ENCODE peak calls at places on chromosomes 3 and 15, in four cellular contexts. One of them, this sample, is unnamed.
A peak's percentile ranks its signal among the peaks of the same experiment; 100 is the strongest.

GRCh38 chr3:42658771-42659390 is 5.4 kb downstream of the ZBTB47 start:
- DNase-seq in CD4-positive, alpha-beta T cell: no peak
- DNase-seq in adrenal gland: peak; percentile 9
- DNase-seq in H9: no peak
- DNase-seq in this sample: no peak

GRCh38 chr3:44100298-44100695 is 141.4 kb upstream of the TOPAZ1 start:
- DNase-seq in CD4-positive, alpha-beta T cell: no peak
- DNase-seq in adrenal gland: no peak
- DNase-seq in H9: no peak
- DNase-seq in this sample: no peak

GRCh38 chr3:56144792-56145191 is 323.5 kb downstream of the ERC2 start:
- DNase-seq in CD4-positive, alpha-beta T cell: no peak
- DNase-seq in adrenal gland: no peak
- DNase-seq in H9: no peak
- DNase-seq in this sample: no peak

GRCh38 chr15:67101981-67102929 is 36.9 kb downstream of the SMAD3 start:
- DNase-seq in CD4-positive, alpha-beta T cell: peak; percentile 56
- DNase-seq in adrenal gland: no peak
- DNase-seq in H9: no peak
- DNase-seq in this sample: peak; percentile 34

GRCh38 chr3:39141211-39141995 is 12.0 kb downstream of the CSRNP1 start:
- DNase-seq in CD4-positive, alpha-beta T cell: no peak
- DNase-seq in adrenal gland: peak; percentile 67
- DNase-seq in H9: peak; percentile 20
- DNase-seq in this sample: peak; percentile 89

GRCh38 chr3:133301194-133301593 is 98.7 kb upstream of the BFSP2 start:
- DNase-seq in CD4-positive, alpha-beta T cell: no peak
- DNase-seq in adrenal gland: no peak
- DNase-seq in H9: no peak
- DNase-seq in this sample: no peak

GRCh38 chr15:48965972-48966371 is 2.3 kb upstream of the SHC4 start:
- DNase-seq in CD4-positive, alpha-beta T cell: no peak
- DNase-seq in adrenal gland: no peak
- DNase-seq in H9: no peak
- DNase-seq in this sample: no peak

GRCh38 chr15:88788816-88789215 is 14.4 kb upstream of the ACAN start:
- DNase-seq in CD4-positive, alpha-beta T cell: no peak
- DNase-seq in adrenal gland: no peak
- DNase-seq in H9: no peak
- DNase-seq in this sample: no peak

GRCh38 chr15:45205192-45205591 is 17.4 kb upstream of the SHF start:
- DNase-seq in CD4-positive, alpha-beta T cell: peak; percentile 55
- DNase-seq in adrenal gland: peak; percentile 61
- DNase-seq in H9: peak; percentile 76
- DNase-seq in this sample: no peak

DNA sequence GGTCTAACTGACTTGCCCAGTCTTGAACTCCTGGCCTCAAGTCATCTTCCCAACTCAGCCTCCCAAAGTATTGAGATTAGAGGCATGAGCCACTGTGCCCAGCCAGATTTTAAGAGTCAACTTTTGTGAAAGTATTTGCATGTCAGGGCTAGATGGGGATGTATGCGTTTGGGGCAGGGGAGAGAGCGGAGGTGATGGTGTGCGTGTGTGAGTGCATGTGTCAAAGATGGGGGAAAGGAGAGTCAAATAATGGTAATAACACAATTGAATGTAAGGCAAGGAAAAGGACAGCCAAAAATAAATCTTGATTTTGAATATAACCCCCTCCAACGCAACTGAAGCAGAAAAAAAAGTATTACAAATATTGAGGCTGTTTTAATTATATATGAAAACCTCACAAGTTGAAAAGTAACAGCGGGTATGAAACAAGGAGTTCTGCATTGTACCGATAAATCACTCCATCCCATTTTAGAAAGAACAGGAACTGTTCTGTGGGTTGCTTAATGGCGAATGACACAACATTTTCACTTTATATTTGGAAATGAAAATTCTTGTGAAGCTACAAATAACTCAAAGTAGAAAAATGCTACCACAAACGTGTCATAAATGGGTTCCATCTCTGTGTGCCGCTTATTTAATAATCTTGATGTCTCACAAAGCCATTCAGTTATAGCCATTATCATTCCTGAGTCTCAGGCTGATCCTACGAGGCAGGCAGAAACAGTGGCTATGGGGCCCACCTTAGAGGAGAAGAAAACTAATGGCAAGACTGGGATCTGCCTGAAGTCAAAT is 29.8 kb upstream of the LDHAL6B start:
- DNase-seq in CD4-positive, alpha-beta T cell: no peak
- DNase-seq in adrenal gland: no peak
- DNase-seq in H9: no peak
- DNase-seq in this sample: no peak
- H3K27ac ChIP-seq in CD4-positive, alpha-beta T cell: no peak overlapping the region
- H3K27ac ChIP-seq in adrenal gland: no peak overlapping the region
- H3K27ac ChIP-seq in H9: no peak overlapping the region
- H3K27ac ChIP-seq in this sample: no peak overlapping the region

DNA sequence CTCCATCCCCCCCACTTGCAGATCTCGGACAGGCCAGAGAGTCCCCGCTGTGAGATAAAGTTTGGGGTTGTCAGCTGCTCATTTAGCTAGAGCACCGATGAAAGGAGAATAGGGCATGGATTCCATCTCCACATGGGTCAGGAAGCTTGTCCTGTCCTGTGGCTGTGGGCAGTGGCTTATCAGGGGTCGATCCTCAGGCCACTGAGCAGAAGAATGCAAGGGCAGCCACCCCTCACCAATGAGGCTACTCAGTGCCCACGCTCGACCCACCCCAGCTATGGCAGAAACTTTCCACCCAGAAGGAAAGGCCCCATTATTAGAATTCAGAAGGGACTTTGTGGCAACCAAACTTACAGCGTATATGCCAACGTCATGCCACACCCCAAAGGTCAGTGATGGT is 43.3 kb downstream of the CPN2 start:
- DNase-seq in CD4-positive, alpha-beta T cell: no peak
- DNase-seq in adrenal gland: no peak
- DNase-seq in H9: no peak
- DNase-seq in this sample: peak; percentile 64
- H3K27ac ChIP-seq in CD4-positive, alpha-beta T cell: no peak overlapping the region
- H3K27ac ChIP-seq in adrenal gland: no peak overlapping the region
- H3K27ac ChIP-seq in H9: no peak overlapping the region
- H3K27ac ChIP-seq in this sample: peak overlapping the region; percentile 73

GRCh38 chr15:25810631-25811077 is 52.5 kb downstream of the ATP10A start:
- DNase-seq in CD4-positive, alpha-beta T cell: no peak
- DNase-seq in adrenal gland: no peak
- DNase-seq in H9: no peak
- DNase-seq in this sample: no peak
- H3K27ac ChIP-seq in CD4-positive, alpha-beta T cell: peak overlapping the region; percentile 54
- H3K27ac ChIP-seq in adrenal gland: no peak overlapping the region
- H3K27ac ChIP-seq in H9: no peak overlapping the region
- H3K27ac ChIP-seq in this sample: no peak overlapping the region

GRCh38 chr15:77047013-77047412 is 23.9 kb downstream of the TSPAN3 start:
- DNase-seq in CD4-positive, alpha-beta T cell: no peak
- DNase-seq in adrenal gland: no peak
- DNase-seq in H9: no peak
- DNase-seq in this sample: no peak

GRCh38 chr15:77048135-77048866 is 22.6 kb downstream of the TSPAN3 start:
- DNase-seq in CD4-positive, alpha-beta T cell: no peak
- DNase-seq in adrenal gland: no peak
- DNase-seq in H9: no peak
- DNase-seq in this sample: no peak

GRCh38 chr15:77057650-77058049 is 13.3 kb downstream of the TSPAN3 start:
- DNase-seq in CD4-positive, alpha-beta T cell: no peak
- DNase-seq in adrenal gland: no peak
- DNase-seq in H9: no peak
- DNase-seq in this sample: no peak

GRCh38 chr15:77057072-77057471 is 13.8 kb downstream of the TSPAN3 start:
- DNase-seq in CD4-positive, alpha-beta T cell: no peak
- DNase-seq in adrenal gland: no peak
- DNase-seq in H9: no peak
- DNase-seq in this sample: no peak

GRCh38 chr15:77052556-77052955 is 18.4 kb downstream of the TSPAN3 start:
- DNase-seq in CD4-positive, alpha-beta T cell: no peak
- DNase-seq in adrenal gland: no peak
- DNase-seq in H9: no peak
- DNase-seq in this sample: no peak
- H3K27ac ChIP-seq in CD4-positive, alpha-beta T cell: no peak overlapping the region
- H3K27ac ChIP-seq in adrenal gland: no peak overlapping the region
- H3K27ac ChIP-seq in H9: no peak overlapping the region
- H3K27ac ChIP-seq in this sample: no peak overlapping the region

This sample was measured in spleen.